ENCODE peak calls at places on chromosome 7, in five cellular contexts. V is PC-9, C is T-helper 9 cell, W is lower leg skin, G is HT-29. T is an unnamed sample.

GRCh38 chr7:105139381-105139780 is 125.4 kb downstream of the KMT2E start:
- DNase-seq in V (no peak), C (no peak), W (no peak), G (no peak), T (no peak)

GRCh38 chr7:158002486-158003080 is 585.0 kb downstream of the PTPRN2 start:
- DNase-seq in V (no peak), C (no peak), W (no peak), G (no peak), T (no peak)

GRCh38 chr7:70393956-70394355 is 738.0 kb upstream of the GALNT17 start:
- DNase-seq in V (no peak), C (no peak), W (no peak), G (no peak), T (no peak)

GRCh38 chr7:28358423-28358868 is 53.9 kb upstream of the CREB5 start:
- DNase-seq in V (peak), C (no peak), W (no peak), G (no peak), T (no peak)

GRCh38 chr7:80414331-80414730 is 97.5 kb downstream of the GNAT3 start:
- DNase-seq in V (no peak), C (no peak), W (no peak), G (no peak), T (no peak)

GRCh38 chr7:7416031-7416968 is 119.4 kb downstream of the COL28A1 start:
- DNase-seq in V (peak), C (no peak), W (no peak), G (peak), T (no peak)

GRCh38 chr7:17685141-17685540 is 255.2 kb downstream of the SNX13 start:
- DNase-seq in V (peak), C (no peak), W (no peak), G (no peak), T (no peak)

GRCh38 chr7:136957391-136957790 is 88.9 kb downstream of the CHRM2 start:
- DNase-seq in V (no peak), C (no peak), W (no peak), G (no peak), T (no peak)

GRCh38 chr7:41162612-41163011 is 540.3 kb downstream of the INHBA start:
- DNase-seq in V (peak), C (no peak), W (no peak), G (no peak), T (no peak)

GRCh38 chr7:137976700-137977099 is 25.2 kb downstream of the CREB3L2 start:
- DNase-seq in V (no peak), C (no peak), W (no peak), G (no peak), T (no peak)

GRCh38 chr7:73827568-73828106 is 3.2 kb upstream of the CLDN4 start:
- DNase-seq in V (peak), C (no peak), W (peak), G (peak), T (no peak)

GRCh38 chr7:44258423-44258760 is 57.6 kb downstream of the YKT6 start:
- DNase-seq in V (no peak), C (no peak), W (no peak), G (no peak), T (no peak)

GRCh38 chr7:41955475-41956243 is 252.8 kb upstream of the INHBA start:
- DNase-seq in V (peak), C (no peak), W (peak), G (no peak), T (no peak)

GRCh38 chr7:132158166-132158565 is 418.1 kb downstream of the PLXNA4 start:
- DNase-seq in V (no peak), C (no peak), W (no peak), G (no peak), T (no peak)

GRCh38 chr7:107659666-107660065 is 962 bp upstream of the SLC26A4 start:
- DNase-seq in V (peak), C (no peak), W (no peak), G (no peak), T (peak)

GRCh38 chr7:106277976-106278375 is 6.8 kb downstream of the NAMPT start:
- DNase-seq in V (no peak), C (no peak), W (no peak), G (no peak), T (no peak)

GRCh38 chr7:90345548-90346319 is 782 bp upstream of the GTPBP10 start:
- DNase-seq in V (no peak), C (no peak), W (no peak), G (peak), T (peak)

GRCh38 chr7:106178593-106179134 is 66.6 kb upstream of the SYPL1 start:
- DNase-seq in V (peak), C (no peak), W (no peak), G (peak), T (no peak)